ENCODE peak calls at places on chromosome 12, in nine cellular contexts. L is GM12878, D is SK-N-SH, E is endothelial cell of umbilical vein, O is sigmoid colon, G is HepG2, Q is spleen, P is transverse colon, K is suprapubic skin. V is an unnamed sample. For H3K27me3 and H3K4me1, the result is how much of the 10 kb centered on the place peaks cover.

GRCh38 chr12:68450947-68451260 is 118.7 kb upstream of the MDM1 start:
- DNase-seq in L (no peak), D (no peak), E (no peak), O (no peak), G (no peak), Q (no peak), P (no peak), K (no peak), V (no peak)

GRCh38 chr12:45730842-45731336 is 1.4 kb downstream of the ARID2 start:
- DNase-seq in L (no peak), D (no peak), E (peak), O (no peak), G (peak), Q (no peak), P (no peak), K (no peak), V (no peak)

GRCh38 chr12:116302200-116303075 is 24.9 kb upstream of the MED13L start:
- DNase-seq in L (no peak), D (no peak), E (no peak), O (no peak), G (no peak), Q (no peak), P (no peak), K (no peak), V (no peak)

GRCh38 chr12:67981236-67982164 is 7.7 kb upstream of the IFNG-AS1 start:
- DNase-seq in L (no peak), D (no peak), E (no peak), O (no peak), G (no peak), Q (no peak), P (no peak), K (no peak), V (no peak)

GRCh38 chr12:58249610-58250009 is 308.2 kb downstream of the ATP23 start:
- DNase-seq in L (no peak), D (no peak), E (peak), O (no peak), G (no peak), Q (no peak), P (no peak), K (no peak), V (no peak)

GRCh38 chr12:107379852-107380567 is 286.7 kb upstream of the CRY1 start:
- DNase-seq in L (no peak), D (no peak), E (no peak), O (no peak), G (peak), Q (no peak), P (peak), K (no peak), V (no peak)

GRCh38 chr12:27554421-27555186 is 30.6 kb downstream of the PPFIBP1 start:
- DNase-seq in L (no peak), D (no peak), E (peak), O (peak), G (no peak), Q (no peak), P (peak), K (peak), V (no peak)

GRCh38 chr12:127063339-127064090 is 1203.5 kb upstream of the TMEM132C start:
- DNase-seq in L (no peak), D (no peak), E (no peak), O (no peak), G (no peak), Q (no peak), P (no peak), K (no peak), V (no peak)

GRCh38 chr12:110531741-110532333 is 29.7 kb downstream of the RAD9B start:
- DNase-seq in L (peak), D (no peak), E (no peak), O (no peak), G (no peak), Q (no peak), P (no peak), K (no peak), V (no peak)

GRCh38 chr12:24679135-24679534 is 269.8 kb downstream of the BCAT1 start:
- DNase-seq in L (no peak), D (no peak), E (no peak), O (no peak), G (peak), Q (no peak), P (no peak), K (no peak), V (no peak)
- TF ChIP-seq POLR2AphosphoS5 in L (no peak), D (no peak), E (no peak), O (no peak), G (no peak), Q (no peak), P (no peak), K (no peak), V (no peak)

DNA sequence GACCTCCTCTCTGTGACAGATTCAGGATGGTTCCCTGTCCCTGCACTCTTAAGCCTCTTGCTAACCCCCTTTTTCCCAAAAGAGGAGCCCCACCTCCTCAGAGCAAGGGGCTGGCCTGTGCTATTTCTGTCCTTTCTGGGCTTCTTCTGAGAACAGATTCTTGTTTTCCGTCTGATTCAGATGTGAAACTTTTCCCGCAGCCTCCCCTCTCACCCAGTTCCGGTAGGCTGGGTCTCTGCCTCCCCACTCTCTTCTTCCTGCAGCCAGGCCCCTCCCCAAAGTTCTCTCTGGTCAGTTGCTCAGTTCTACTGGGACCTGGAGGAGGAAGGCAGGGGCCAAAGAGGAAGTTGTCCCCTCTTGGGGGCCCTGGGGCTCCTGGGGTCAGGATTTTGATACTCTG is 11.8 kb downstream of the PDE1B start:
- DNase-seq in L (no peak), D (no peak), E (no peak), O (peak), G (no peak), Q (no peak), P (peak), K (no peak), V (no peak)
- H3K27me3 ChIP-seq in L (under half), D (under half), E (under half), O (under half), G (under half), Q (under half), P (under half), K (under half), V (under half)

GRCh38 chr12:120230326-120230973 is 29.5 kb upstream of the RPLP0 start:
- DNase-seq in L (no peak), D (peak), E (peak), O (peak), G (peak), Q (no peak), P (peak), K (no peak), V (no peak)
- H3K4me1 ChIP-seq in L (under half), D (half or more), E (half or more), O (half or more), G (half or more), Q (half or more), P (half or more), K (half or more), V (half or more)

GRCh38 chr12:89370411-89370810 is 18.1 kb upstream of the DUSP6 start:
- DNase-seq in L (no peak), D (no peak), E (no peak), O (no peak), G (no peak), Q (no peak), P (peak), K (no peak), V (no peak)
- TF ChIP-seq POLR2AphosphoS5 in L (no peak), D (no peak), E (no peak), O (no peak), G (no peak), Q (no peak), P (no peak), K (no peak), V (no peak)